ENCODE peak calls at places on chromosome 13, in six cellular contexts. One of them, this sample, is unnamed.

GRCh38 chr13:44574466-44574855 is 1.7 kb downstream of the TSC22D1 start:
- DNase-seq in endodermal cell: no peak
- DNase-seq in left ventricle myocardium inferior: no peak
- DNase-seq in astrocyte: no peak
- DNase-seq in fibroblast of lung: no peak
- DNase-seq in tibial artery: no peak
- DNase-seq in this sample: no peak

GRCh38 chr13:25990801-25991200 is 61.0 kb downstream of the SHISA2 start:
- DNase-seq in endodermal cell: no peak
- DNase-seq in left ventricle myocardium inferior: no peak
- DNase-seq in astrocyte: peak; percentile 31
- DNase-seq in fibroblast of lung: no peak
- DNase-seq in tibial artery: no peak
- DNase-seq in this sample: no peak

GRCh38 chr13:51825165-51825592 is 19.8 kb downstream of the TMEM272 start:
- DNase-seq in endodermal cell: no peak
- DNase-seq in left ventricle myocardium inferior: no peak
- DNase-seq in astrocyte: peak; percentile 65
- DNase-seq in fibroblast of lung: no peak
- DNase-seq in tibial artery: no peak
- DNase-seq in this sample: no peak

GRCh38 chr13:112443191-112444000 is 67.2 kb downstream of the SPACA7 start:
- DNase-seq in endodermal cell: peak; percentile 76
- DNase-seq in left ventricle myocardium inferior: no peak
- DNase-seq in astrocyte: no peak
- DNase-seq in fibroblast of lung: no peak
- DNase-seq in tibial artery: no peak
- DNase-seq in this sample: no peak

GRCh38 chr13:66992183-66992582 is 238.0 kb downstream of the PCDH9 start:
- DNase-seq in endodermal cell: no peak
- DNase-seq in left ventricle myocardium inferior: no peak
- DNase-seq in astrocyte: peak; percentile 66
- DNase-seq in fibroblast of lung: peak; percentile 88
- DNase-seq in tibial artery: no peak
- DNase-seq in this sample: no peak

GRCh38 chr13:97275265-97275664 is 53.1 kb downstream of the MBNL2 start:
- DNase-seq in endodermal cell: no peak
- DNase-seq in left ventricle myocardium inferior: no peak
- DNase-seq in astrocyte: peak; percentile 86
- DNase-seq in fibroblast of lung: peak; percentile 94
- DNase-seq in tibial artery: no peak
- DNase-seq in this sample: peak; percentile 89

GRCh38 chr13:20482818-20483217 is 42.8 kb downstream of the CRYL1 start:
- DNase-seq in endodermal cell: no peak
- DNase-seq in left ventricle myocardium inferior: no peak
- DNase-seq in astrocyte: no peak
- DNase-seq in fibroblast of lung: no peak
- DNase-seq in tibial artery: no peak
- DNase-seq in this sample: no peak

GRCh38 chr13:52428295-52428694 is 22.1 kb downstream of the VPS36 start:
- DNase-seq in endodermal cell: no peak
- DNase-seq in left ventricle myocardium inferior: no peak
- DNase-seq in astrocyte: peak; percentile 80
- DNase-seq in fibroblast of lung: no peak
- DNase-seq in tibial artery: no peak
- DNase-seq in this sample: peak; percentile 20

GRCh38 chr13:75372517-75372916 is 109.5 kb downstream of the TBC1D4 start:
- DNase-seq in endodermal cell: no peak
- DNase-seq in left ventricle myocardium inferior: no peak
- DNase-seq in astrocyte: no peak
- DNase-seq in fibroblast of lung: peak; percentile 78
- DNase-seq in tibial artery: no peak
- DNase-seq in this sample: peak; percentile 57

GRCh38 chr13:91664036-91664435 is 265.6 kb downstream of the GPC5 start:
- DNase-seq in endodermal cell: no peak
- DNase-seq in left ventricle myocardium inferior: no peak
- DNase-seq in astrocyte: no peak
- DNase-seq in fibroblast of lung: no peak
- DNase-seq in tibial artery: no peak
- DNase-seq in this sample: no peak

GRCh38 chr13:75537401-75538365 is at the start of gene COMMD6:
- DNase-seq in endodermal cell: peak; percentile 96
- DNase-seq in left ventricle myocardium inferior: peak; percentile 80
- DNase-seq in astrocyte: peak; percentile 84
- DNase-seq in fibroblast of lung: peak; percentile 92
- DNase-seq in tibial artery: peak; percentile 88
- DNase-seq in this sample: peak; percentile 87

GRCh38 chr13:27980280-27980998 is 8.1 kb downstream of the URAD start:
- DNase-seq in endodermal cell: peak; percentile 75
- DNase-seq in left ventricle myocardium inferior: no peak
- DNase-seq in astrocyte: no peak
- DNase-seq in fibroblast of lung: no peak
- DNase-seq in tibial artery: peak; percentile 58
- DNase-seq in this sample: no peak

GRCh38 chr13:41457589-41458186 is 338 bp downstream of the RGCC start:
- DNase-seq in endodermal cell: peak; percentile 66
- DNase-seq in left ventricle myocardium inferior: peak; percentile 25
- DNase-seq in astrocyte: no peak
- DNase-seq in fibroblast of lung: no peak
- DNase-seq in tibial artery: no peak
- DNase-seq in this sample: no peak

GRCh38 chr13:46386426-46386995 is 541 bp downstream of the RUBCNL start:
- DNase-seq in endodermal cell: no peak
- DNase-seq in left ventricle myocardium inferior: peak; percentile 15
- DNase-seq in astrocyte: no peak
- DNase-seq in fibroblast of lung: peak; percentile 24
- DNase-seq in tibial artery: no peak
- DNase-seq in this sample: no peak

GRCh38 chr13:51885651-51886050 is 23.9 kb downstream of the CCDC70 start:
- DNase-seq in endodermal cell: no peak
- DNase-seq in left ventricle myocardium inferior: no peak
- DNase-seq in astrocyte: no peak
- DNase-seq in fibroblast of lung: no peak
- DNase-seq in tibial artery: no peak
- DNase-seq in this sample: no peak

GRCh38 chr13:112968380-112968909 is 569 bp upstream of the MCF2L start:
- DNase-seq in endodermal cell: peak; percentile 79
- DNase-seq in left ventricle myocardium inferior: peak; percentile 55
- DNase-seq in astrocyte: no peak
- DNase-seq in fibroblast of lung: no peak
- DNase-seq in tibial artery: peak; percentile 60
- DNase-seq in this sample: no peak

GRCh38 chr13:36858285-36858684 is 39.3 kb downstream of the RFXAP start:
- DNase-seq in endodermal cell: peak; percentile 68
- DNase-seq in left ventricle myocardium inferior: no peak
- DNase-seq in astrocyte: peak; percentile 32
- DNase-seq in fibroblast of lung: peak; percentile 63
- DNase-seq in tibial artery: no peak
- DNase-seq in this sample: peak; percentile 58

GRCh38 chr13:114268344-114269280 is 12.8 kb upstream of the UPF3A start:
- DNase-seq in endodermal cell: no peak
- DNase-seq in left ventricle myocardium inferior: no peak
- DNase-seq in astrocyte: peak; percentile 61
- DNase-seq in fibroblast of lung: no peak
- DNase-seq in tibial artery: no peak
- DNase-seq in this sample: no peak

GRCh38 chr13:106513025-106513424 is 22.4 kb downstream of the EFNB2 start:
- DNase-seq in endodermal cell: no peak
- DNase-seq in left ventricle myocardium inferior: no peak
- DNase-seq in astrocyte: peak; percentile 73
- DNase-seq in fibroblast of lung: peak; percentile 54
- DNase-seq in tibial artery: no peak
- DNase-seq in this sample: no peak

GRCh38 chr13:37747071-37747612 is 122.4 kb downstream of the TRPC4 start:
- DNase-seq in endodermal cell: no peak
- DNase-seq in left ventricle myocardium inferior: no peak
- DNase-seq in astrocyte: peak; percentile 81
- DNase-seq in fibroblast of lung: peak; percentile 91
- DNase-seq in tibial artery: no peak
- DNase-seq in this sample: peak; percentile 66

GRCh38 chr13:111512707-111513106 is 192.3 kb downstream of the TEX29 start:
- DNase-seq in endodermal cell: no peak
- DNase-seq in left ventricle myocardium inferior: no peak
- DNase-seq in astrocyte: no peak
- DNase-seq in fibroblast of lung: no peak
- DNase-seq in tibial artery: no peak
- DNase-seq in this sample: no peak

GRCh38 chr13:45456196-45456972 is 8.4 kb upstream of the COG3 start:
- DNase-seq in endodermal cell: no peak
- DNase-seq in left ventricle myocardium inferior: no peak
- DNase-seq in astrocyte: peak; percentile 41
- DNase-seq in fibroblast of lung: peak; percentile 33
- DNase-seq in tibial artery: no peak
- DNase-seq in this sample: peak; percentile 54

GRCh38 chr13:100100115-100100879 is 11.4 kb downstream of the PCCA start:
- DNase-seq in endodermal cell: no peak
- DNase-seq in left ventricle myocardium inferior: no peak
- DNase-seq in astrocyte: peak; percentile 91
- DNase-seq in fibroblast of lung: peak; percentile 92
- DNase-seq in tibial artery: no peak
- DNase-seq in this sample: peak; percentile 45

GRCh38 chr13:113369881-113370280 is 6.0 kb upstream of the GRTP1 start:
- DNase-seq in endodermal cell: peak; percentile 37
- DNase-seq in left ventricle myocardium inferior: no peak
- DNase-seq in astrocyte: no peak
- DNase-seq in fibroblast of lung: no peak
- DNase-seq in tibial artery: peak; percentile 53
- DNase-seq in this sample: no peak

GRCh38 chr13:112248406-112248760 is 127.8 kb upstream of the SPACA7 start:
- DNase-seq in endodermal cell: no peak
- DNase-seq in left ventricle myocardium inferior: no peak
- DNase-seq in astrocyte: no peak
- DNase-seq in fibroblast of lung: no peak
- DNase-seq in tibial artery: no peak
- DNase-seq in this sample: no peak

GRCh38 chr13:24228852-24229458 is 68.4 kb downstream of the SPATA13 start:
- DNase-seq in endodermal cell: peak; percentile 69
- DNase-seq in left ventricle myocardium inferior: no peak
- DNase-seq in astrocyte: peak; percentile 51
- DNase-seq in fibroblast of lung: peak; percentile 81
- DNase-seq in tibial artery: no peak
- DNase-seq in this sample: peak; percentile 66

GRCh38 chr13:110626510-110626909 is 11.2 kb downstream of the NAXD start:
- DNase-seq in endodermal cell: no peak
- DNase-seq in left ventricle myocardium inferior: no peak
- DNase-seq in astrocyte: no peak
- DNase-seq in fibroblast of lung: no peak
- DNase-seq in tibial artery: no peak
- DNase-seq in this sample: no peak

GRCh38 chr13:74910399-74910798 is 571.6 kb downstream of the TBC1D4 start:
- DNase-seq in endodermal cell: no peak
- DNase-seq in left ventricle myocardium inferior: no peak
- DNase-seq in astrocyte: no peak
- DNase-seq in fibroblast of lung: no peak
- DNase-seq in tibial artery: no peak
- DNase-seq in this sample: no peak

GRCh38 chr13:95262837-95263381 is 38.3 kb downstream of the ABCC4 start:
- DNase-seq in endodermal cell: no peak
- DNase-seq in left ventricle myocardium inferior: no peak
- DNase-seq in astrocyte: no peak
- DNase-seq in fibroblast of lung: no peak
- DNase-seq in tibial artery: no peak
- DNase-seq in this sample: no peak

GRCh38 chr13:52846567-52847321 is 1.7 kb downstream of the PCDH8 start:
- DNase-seq in endodermal cell: peak; percentile 96
- DNase-seq in left ventricle myocardium inferior: peak; percentile 55
- DNase-seq in astrocyte: peak; percentile 10
- DNase-seq in fibroblast of lung: peak; percentile 7
- DNase-seq in tibial artery: no peak
- DNase-seq in this sample: no peak

GRCh38 chr13:112814905-112815585 is 125.2 kb downstream of the ATP11A start:
- DNase-seq in endodermal cell: no peak
- DNase-seq in left ventricle myocardium inferior: peak; percentile 46
- DNase-seq in astrocyte: peak; percentile 29
- DNase-seq in fibroblast of lung: no peak
- DNase-seq in tibial artery: no peak
- DNase-seq in this sample: peak; percentile 68

GRCh38 chr13:100561599-100562204 is 26.9 kb downstream of the GGACT start:
- DNase-seq in endodermal cell: no peak
- DNase-seq in left ventricle myocardium inferior: no peak
- DNase-seq in astrocyte: no peak
- DNase-seq in fibroblast of lung: no peak
- DNase-seq in tibial artery: peak; percentile 48
- DNase-seq in this sample: no peak

GRCh38 chr13:94331281-94331680 is 148.2 kb downstream of the DCT start:
- DNase-seq in endodermal cell: no peak
- DNase-seq in left ventricle myocardium inferior: no peak
- DNase-seq in astrocyte: no peak
- DNase-seq in fibroblast of lung: no peak
- DNase-seq in tibial artery: no peak
- DNase-seq in this sample: no peak

GRCh38 chr13:73417012-73417615 is 358.3 kb downstream of the KLF5 start:
- DNase-seq in endodermal cell: no peak
- DNase-seq in left ventricle myocardium inferior: no peak
- DNase-seq in astrocyte: no peak
- DNase-seq in fibroblast of lung: no peak
- DNase-seq in tibial artery: no peak
- DNase-seq in this sample: no peak
- TF ChIP-seq CTCF in endodermal cell: peak; percentile 67
- TF ChIP-seq CTCF in left ventricle myocardium inferior: peak; percentile 31
- TF ChIP-seq CTCF in astrocyte: no peak
- TF ChIP-seq CTCF in fibroblast of lung: peak; percentile 22
- TF ChIP-seq CTCF in tibial artery: no peak
- TF ChIP-seq CTCF in this sample: peak; percentile 66

DNA sequence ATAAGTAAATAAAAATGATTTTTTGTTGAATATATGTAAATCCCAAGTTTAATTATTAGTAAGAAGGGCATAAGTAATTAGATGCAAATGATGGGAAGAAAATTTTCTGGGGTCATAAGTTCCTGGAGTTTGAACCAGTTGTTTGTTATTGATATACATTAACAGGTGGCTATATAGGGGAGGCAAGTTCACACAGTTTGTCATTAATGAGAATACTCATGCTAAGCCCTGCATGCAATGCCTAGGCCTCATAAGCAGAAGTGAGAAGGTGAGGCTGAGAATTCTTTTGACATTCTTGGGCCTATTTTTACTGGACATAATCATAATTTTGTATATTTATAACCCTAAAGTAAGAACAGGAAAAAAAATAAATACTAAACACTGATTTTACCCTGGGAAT is 1210.7 kb upstream of the PCDH9 start:
- DNase-seq in endodermal cell: no peak
- DNase-seq in left ventricle myocardium inferior: no peak
- DNase-seq in astrocyte: no peak
- DNase-seq in fibroblast of lung: no peak
- DNase-seq in tibial artery: no peak
- DNase-seq in this sample: no peak
- TF ChIP-seq CTCF in endodermal cell: no peak
- TF ChIP-seq CTCF in left ventricle myocardium inferior: no peak
- TF ChIP-seq CTCF in astrocyte: no peak
- TF ChIP-seq CTCF in fibroblast of lung: no peak
- TF ChIP-seq CTCF in tibial artery: no peak
- TF ChIP-seq CTCF in this sample: no peak

GRCh38 chr13:76745246-76746200 is 140.7 kb downstream of the KCTD12 start:
- DNase-seq in endodermal cell: no peak
- DNase-seq in left ventricle myocardium inferior: no peak
- DNase-seq in astrocyte: no peak
- DNase-seq in fibroblast of lung: no peak
- DNase-seq in tibial artery: no peak
- DNase-seq in this sample: no peak
- TF ChIP-seq CTCF in endodermal cell: no peak
- TF ChIP-seq CTCF in left ventricle myocardium inferior: no peak
- TF ChIP-seq CTCF in astrocyte: no peak
- TF ChIP-seq CTCF in fibroblast of lung: no peak
- TF ChIP-seq CTCF in tibial artery: no peak
- TF ChIP-seq CTCF in this sample: no peak

GRCh38 chr13:32911506-32911905 is 104.7 kb upstream of the KL start:
- DNase-seq in endodermal cell: peak; percentile 72
- DNase-seq in left ventricle myocardium inferior: no peak
- DNase-seq in astrocyte: no peak
- DNase-seq in fibroblast of lung: peak; percentile 47
- DNase-seq in tibial artery: no peak
- DNase-seq in this sample: peak; percentile 62
- TF ChIP-seq CTCF in endodermal cell: peak; percentile 76
- TF ChIP-seq CTCF in left ventricle myocardium inferior: peak; percentile 55
- TF ChIP-seq CTCF in astrocyte: peak; percentile 33
- TF ChIP-seq CTCF in fibroblast of lung: peak; percentile 38
- TF ChIP-seq CTCF in tibial artery: no peak
- TF ChIP-seq CTCF in this sample: peak; percentile 77

This sample was measured in HFFc6.